ENCODE peak calls at places on chromosome 16, in five cellular contexts. B, N, H, S and I are unnamed samples.

GRCh38 chr16:75208861-75209505 is 2.0 kb upstream of the CTRB2 start:
- DNase-seq in B (no peak), N (no peak), H (no peak), S (no peak), I (no peak)

GRCh38 chr16:47970291-47970931 is 185.4 kb downstream of the ABCC12 start:
- DNase-seq in B (no peak), N (no peak), H (peak), S (no peak), I (no peak)

GRCh38 chr16:56779956-56780355 is 50.0 kb downstream of the NUP93 start:
- DNase-seq in B (no peak), N (no peak), H (no peak), S (no peak), I (no peak)

GRCh38 chr16:86880316-86881117 is 302.2 kb downstream of the FOXL1 start:
- DNase-seq in B (no peak), N (no peak), H (no peak), S (no peak), I (no peak)

GRCh38 chr16:11880047-11880446 is 28.7 kb upstream of the RSL1D1 start:
- DNase-seq in B (no peak), N (no peak), H (no peak), S (no peak), I (no peak)

GRCh38 chr16:81517630-81518438 is 73.2 kb downstream of the CMIP start:
- DNase-seq in B (no peak), N (no peak), H (no peak), S (no peak), I (no peak)

GRCh38 chr16:83951544-83951943 is 1.5 kb upstream of the OSGIN1 start:
- DNase-seq in B (no peak), N (no peak), H (no peak), S (no peak), I (no peak)

GRCh38 chr16:59013930-59014329 is 279.8 kb upstream of the GOT2 start:
- DNase-seq in B (no peak), N (no peak), H (no peak), S (no peak), I (no peak)

GRCh38 chr16:56643080-56643778 is 4.8 kb downstream of the MT1A start:
- DNase-seq in B (peak), N (no peak), H (no peak), S (no peak), I (peak)

GRCh38 chr16:86662195-86662594 is 83.8 kb downstream of the FOXL1 start:
- DNase-seq in B (no peak), N (no peak), H (no peak), S (no peak), I (no peak)

GRCh38 chr16:4683255-4684029 is 9.9 kb upstream of the NUDT16L1 start:
- DNase-seq in B (no peak), N (no peak), H (no peak), S (no peak), I (no peak)

GRCh38 chr16:86214326-86215232 is 295.7 kb upstream of the FOXF1 start:
- DNase-seq in B (no peak), N (no peak), H (no peak), S (no peak), I (no peak)

GRCh38 chr16:10594312-10594950 is 14.0 kb upstream of the EMP2 start:
- DNase-seq in B (peak), N (no peak), H (no peak), S (no peak), I (peak)

GRCh38 chr16:71282943-71283342 is 6.3 kb downstream of the CMTR2 start:
- DNase-seq in B (no peak), N (no peak), H (no peak), S (no peak), I (no peak)

GRCh38 chr16:14007460-14007859 is 63.7 kb upstream of the MRTFB start:
- DNase-seq in B (no peak), N (peak), H (no peak), S (no peak), I (no peak)

GRCh38 chr16:59126486-59126885 is 392.4 kb upstream of the GOT2 start:
- DNase-seq in B (no peak), N (no peak), H (no peak), S (no peak), I (no peak)

GRCh38 chr16:89495121-89495520 is 4.8 kb upstream of the ANKRD11 start:
- DNase-seq in B (no peak), N (no peak), H (no peak), S (no peak), I (no peak)

GRCh38 chr16:1887711-1888354 is 15.9 kb upstream of the MEIOB start:
- DNase-seq in B (peak), N (no peak), H (no peak), S (no peak), I (no peak)

GRCh38 chr16:86072328-86073102 is 173.6 kb downstream of the IRF8 start:
- DNase-seq in B (no peak), N (no peak), H (no peak), S (peak), I (peak)

GRCh38 chr16:11101695-11102522 is 154.1 kb downstream of the SOCS1 start:
- DNase-seq in B (no peak), N (no peak), H (no peak), S (no peak), I (no peak)

GRCh38 chr16:23595246-23595950 is 718 bp downstream of the NDUFAB1 start:
- DNase-seq in B (no peak), N (no peak), H (no peak), S (no peak), I (no peak)

GRCh38 chr16:30183961-30184429 is 593 bp downstream of the CORO1A start:
- DNase-seq in B (no peak), N (peak), H (no peak), S (no peak), I (no peak)

GRCh38 chr16:11251525-11252481 is 4.2 kb downstream of the SOCS1 start:
- DNase-seq in B (no peak), N (no peak), H (no peak), S (no peak), I (no peak)

GRCh38 chr16:11557811-11558210 is 28.9 kb downstream of the LITAF start:
- DNase-seq in B (no peak), N (no peak), H (no peak), S (no peak), I (peak)

GRCh38 chr16:62033065-62033464 is 3.2 kb downstream of the CDH8 start:
- DNase-seq in B (no peak), N (no peak), H (no peak), S (no peak), I (no peak)

GRCh38 chr16:84823484-84823883 is 3.7 kb downstream of the CRISPLD2 start:
- DNase-seq in B (no peak), N (no peak), H (no peak), S (no peak), I (no peak)

GRCh38 chr16:13803974-13804373 is 116.0 kb upstream of the ERCC4 start:
- DNase-seq in B (no peak), N (no peak), H (no peak), S (no peak), I (no peak)

GRCh38 chr16:49464093-49464492 is 90.5 kb downstream of the C16orf78 start:
- DNase-seq in B (peak), N (no peak), H (no peak), S (no peak), I (no peak)

GRCh38 chr16:49466529-49466831 is 92.9 kb downstream of the C16orf78 start:
- DNase-seq in B (no peak), N (no peak), H (peak), S (no peak), I (no peak)

GRCh38 chr16:49463529-49463928 is 89.9 kb downstream of the C16orf78 start:
- DNase-seq in B (peak), N (peak), H (peak), S (no peak), I (no peak)

GRCh38 chr16:49465661-49466528 is 92.3 kb downstream of the C16orf78 start:
- DNase-seq in B (no peak), N (no peak), H (peak), S (no peak), I (no peak)

GRCh38 chr16:49464877-49465504 is 91.4 kb downstream of the C16orf78 start:
- DNase-seq in B (peak), N (no peak), H (peak), S (no peak), I (no peak)
- TF ChIP-seq CTCF in B (no peak), N (no peak), H (no peak), S (peak), I (no peak)

DNA sequence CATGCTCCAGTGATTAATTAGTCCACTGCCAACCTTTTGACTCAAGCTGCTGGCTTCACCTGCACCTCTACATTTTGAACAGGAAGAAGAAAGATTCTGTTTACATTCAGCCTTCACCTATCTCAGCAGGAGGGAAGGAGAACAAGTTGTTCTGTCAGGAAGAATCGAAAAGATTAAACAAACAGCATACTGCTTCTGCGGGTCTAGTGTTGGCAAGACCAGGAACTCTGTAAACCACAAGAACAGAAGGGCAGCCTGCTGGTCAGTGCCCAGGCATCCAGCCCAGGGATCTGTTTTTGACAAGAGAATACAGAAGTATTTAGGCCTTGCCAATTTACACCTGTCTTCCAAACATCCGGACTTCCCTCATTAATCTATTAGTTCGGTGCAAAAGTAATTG is 189.7 kb downstream of the CHD9NB start:
- DNase-seq in B (no peak), N (no peak), H (peak), S (no peak), I (peak)
- TF ChIP-seq POLR2AphosphoS5 in B (no peak), N (no peak), H (no peak), S (no peak), I (peak)

DNA sequence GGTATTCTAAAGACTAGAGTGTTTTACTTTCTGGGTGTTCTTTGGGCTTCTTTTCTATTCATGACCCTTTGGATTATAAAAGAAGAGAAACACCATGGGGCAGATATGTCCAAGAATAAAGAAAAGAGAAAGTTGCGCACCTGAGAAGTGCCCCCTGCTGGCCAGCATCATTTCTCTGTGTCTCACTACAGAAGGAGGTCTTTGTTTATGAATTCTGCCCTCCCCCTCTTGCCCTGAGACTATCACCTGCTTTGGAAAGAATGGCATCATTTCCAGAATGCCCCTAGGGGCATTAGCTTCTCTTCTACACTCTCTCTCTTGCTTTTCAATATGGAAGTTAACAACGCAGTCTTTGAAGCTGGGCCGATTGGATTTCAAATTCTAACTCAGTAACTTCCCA is 45.0 kb downstream of the CDH13 start:
- DNase-seq in B (no peak), N (no peak), H (no peak), S (no peak), I (no peak)
- TF ChIP-seq CTCF in B (no peak), N (peak), H (no peak), S (peak), I (no peak)

DNA sequence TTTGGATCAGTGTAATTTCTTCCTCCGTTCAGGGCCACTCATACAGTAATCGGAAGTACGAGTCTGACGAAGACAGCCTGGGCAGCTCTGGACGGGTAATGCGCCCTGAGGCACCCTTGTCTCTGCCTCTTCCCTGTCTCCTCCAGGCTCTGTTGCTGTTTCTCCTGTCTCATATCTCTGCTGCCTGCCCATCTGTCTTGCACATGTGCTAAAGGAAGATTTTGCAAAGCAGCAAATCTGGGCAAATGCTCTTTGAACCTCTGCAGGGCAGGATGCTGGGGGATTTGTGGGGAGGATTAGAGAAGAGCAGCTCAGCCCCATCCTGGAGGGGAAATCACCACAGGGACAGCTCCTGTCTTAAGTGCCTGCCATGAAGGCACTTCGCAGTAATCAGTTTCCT is 32.4 kb upstream of the POLR3E start:
- DNase-seq in B (no peak), N (no peak), H (no peak), S (no peak), I (no peak)
- TF ChIP-seq POLR2AphosphoS5 in B (no peak), N (no peak), H (no peak), S (no peak), I (no peak)

GRCh38 chr16:57871457-57871856 is 69.2 kb upstream of the KIFC3 start:
- DNase-seq in B (no peak), N (no peak), H (no peak), S (no peak), I (no peak)

GRCh38 chr16:57866529-57866918 is 64.2 kb upstream of the KIFC3 start:
- DNase-seq in B (no peak), N (no peak), H (no peak), S (no peak), I (no peak)

GRCh38 chr16:57870753-57871454 is 68.6 kb upstream of the KIFC3 start:
- DNase-seq in B (no peak), N (no peak), H (no peak), S (no peak), I (no peak)

GRCh38 chr16:57867000-57867561 is 64.8 kb upstream of the KIFC3 start:
- DNase-seq in B (no peak), N (no peak), H (no peak), S (no peak), I (no peak)

DNA sequence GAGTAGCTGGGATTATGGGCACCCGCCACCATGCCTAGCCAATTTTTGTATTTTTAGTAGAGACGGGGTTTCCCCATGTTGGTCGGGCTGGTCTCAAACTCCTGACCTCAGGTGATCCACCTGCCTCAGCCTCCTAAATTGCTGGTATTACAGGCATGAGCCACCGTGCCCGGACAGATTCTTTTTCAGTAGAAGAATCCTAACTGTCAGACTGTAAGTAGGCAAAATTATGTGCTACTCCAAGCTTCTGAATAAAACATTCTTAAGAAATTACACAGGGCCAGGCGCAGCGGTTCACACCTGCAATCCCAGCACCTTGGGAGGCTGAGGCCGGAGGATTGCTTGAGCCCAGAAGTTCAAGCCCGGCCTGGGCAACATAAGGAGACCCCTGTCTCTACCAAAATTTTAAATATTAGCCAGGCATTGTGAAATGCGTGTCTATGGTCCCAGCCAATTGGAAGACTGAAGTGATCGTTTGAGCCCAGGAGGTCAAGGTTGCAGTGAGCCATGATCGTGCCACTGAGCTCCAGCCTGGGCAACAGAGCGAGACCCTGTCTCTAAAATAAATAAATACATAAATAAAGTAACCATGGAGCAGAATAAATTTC is 66.7 kb upstream of the KIFC3 start:
- DNase-seq in B (no peak), N (no peak), H (no peak), S (no peak), I (no peak)
- TF ChIP-seq CTCF in B (no peak), N (no peak), H (no peak), S (no peak), I (no peak)

DNA sequence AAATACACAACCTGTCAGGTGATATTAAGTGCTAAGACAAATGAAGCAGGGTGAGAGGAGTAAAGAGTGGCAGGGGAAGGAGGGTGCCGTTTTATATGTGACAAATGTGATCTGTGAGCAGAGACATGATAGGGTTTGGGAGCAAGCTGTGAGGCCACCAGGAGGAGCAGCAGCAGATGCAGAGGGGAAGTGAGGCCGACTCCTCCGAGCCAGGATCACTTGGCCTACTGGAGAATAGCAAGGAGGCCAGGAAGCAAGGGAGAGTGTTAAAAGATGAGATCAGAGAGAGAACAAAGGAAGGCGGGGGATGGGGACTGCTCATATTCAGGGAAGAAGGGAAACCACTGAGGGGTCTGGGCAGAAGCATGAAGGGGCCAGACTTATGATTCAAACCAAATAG is 129.4 kb downstream of the TANGO6 start:
- DNase-seq in B (no peak), N (no peak), H (no peak), S (no peak), I (no peak)
- TF ChIP-seq POLR2AphosphoS5 in B (no peak), N (no peak), H (no peak), S (no peak), I (no peak)